ENCODE peak calls at places on chromosomes 2 and 18, in five cellular contexts. Z is HCT116, C is breast epithelium, V is fibroblast of lung, N is GM23338. D is an unnamed sample.

GRCh38 chr2:71153585-71153984 is 23.2 kb downstream of the MPHOSPH10 start:
- DNase-seq in Z (no peak), C (no peak), N (no peak), V (no peak), D (no peak)

GRCh38 chr2:201532686-201533304 is 81.3 kb downstream of the STRADB start:
- DNase-seq in Z (peak), V (peak), C (no peak), N (no peak), D (peak)

GRCh38 chr2:20071397-20072383 is 20.3 kb upstream of the LAPTM4A start:
- DNase-seq in C (no peak), V (peak), Z (no peak), N (peak), D (peak)

GRCh38 chr2:148528356-148529064 is 116.0 kb upstream of the EPC2 start:
- DNase-seq in Z (no peak), N (no peak), C (no peak), V (no peak), D (no peak)

GRCh38 chr2:67871696-67872320 is 191.0 kb downstream of the C1D start:
- DNase-seq in V (peak), N (no peak), C (no peak), Z (no peak), D (peak)

GRCh38 chr2:97645112-97645699 is 656 bp upstream of the COX5B start:
- DNase-seq in N (peak), Z (no peak), C (no peak), V (peak), D (peak)

GRCh38 chr2:69567157-69567908 is 76.2 kb downstream of the AAK1 start:
- DNase-seq in V (peak), C (no peak), N (no peak), Z (no peak), D (no peak)

GRCh38 chr18:1665064-1665463 is 760.4 kb downstream of the ADCYAP1 start:
- DNase-seq in V (no peak), C (no peak), N (no peak), Z (no peak), D (no peak)

GRCh38 chr2:186129767-186130581 is 356.1 kb upstream of the ZC3H15 start:
- DNase-seq in V (peak), N (peak), C (no peak), Z (peak), D (peak)

GRCh38 chr2:171320731-171321130 is 113.1 kb downstream of the METTL8 start:
- DNase-seq in Z (no peak), V (no peak), C (no peak), N (no peak), D (no peak)

GRCh38 chr2:4576075-4576474 is 872.7 kb downstream of the DCDC2C start:
- DNase-seq in Z (no peak), N (no peak), C (no peak), V (no peak), D (no peak)

GRCh38 chr2:85551698-85552678 is 9.3 kb downstream of the GGCX start:
- DNase-seq in V (peak), C (peak), N (peak), Z (peak), D (peak)

GRCh38 chr18:76390452-76391035 is 104.5 kb downstream of the ZNF516 start:
- DNase-seq in V (no peak), C (no peak), Z (no peak), N (no peak), D (no peak)

GRCh38 chr18:40314199-40314598 is 1640.8 kb upstream of the PIK3C3 start:
- DNase-seq in N (no peak), V (no peak), Z (no peak), C (no peak), D (no peak)

GRCh38 chr2:44268259-44268649 is 7.0 kb upstream of the SLC3A1 start:
- DNase-seq in C (no peak), V (peak), Z (no peak), N (no peak), D (peak)

GRCh38 chr2:79887747-79888374 is 375.0 kb downstream of the CTNNA2 start:
- DNase-seq in N (peak), C (no peak), V (peak), Z (peak), D (peak)

GRCh38 chr2:55137024-55137958 is 87.0 kb upstream of the RTN4 start:
- DNase-seq in Z (no peak), C (no peak), V (no peak), N (no peak), D (no peak)

GRCh38 chr2:111162718-111163331 is 42.1 kb downstream of the BCL2L11 start:
- DNase-seq in V (peak), C (no peak), Z (no peak), N (no peak), D (peak)

GRCh38 chr2:166147883-166148282 is 20.1 kb upstream of the SCN1A start:
- DNase-seq in V (no peak), C (no peak), Z (no peak), N (no peak), D (peak)

GRCh38 chr18:10453885-10454772 is at the start of gene APCDD1:
- DNase-seq in C (no peak), Z (no peak), N (peak), V (peak), D (no peak)

GRCh38 chr18:30982285-30982992 is 60.1 kb downstream of the DSC3 start:
- DNase-seq in V (no peak), C (no peak), Z (no peak), N (no peak), D (no peak)

GRCh38 chr18:36309436-36310391 is 12.2 kb downstream of the FHOD3 start:
- DNase-seq in Z (peak), V (peak), N (no peak), C (peak), D (peak)

GRCh38 chr18:55327454-55327853 is 260.5 kb downstream of the TCF4 start:
- DNase-seq in Z (no peak), N (no peak), V (no peak), C (no peak), D (no peak)

GRCh38 chr2:9809448-9810088 is 33.7 kb upstream of the TAF1B start:
- DNase-seq in Z (no peak), C (no peak), V (no peak), N (no peak), D (no peak)

GRCh38 chr2:16774980-16775963 is 109.6 kb upstream of the CYRIA start:
- DNase-seq in Z (no peak), N (peak), C (no peak), V (peak), D (peak)
- TF ChIP-seq CTCF in Z (peak), N (peak), C (no peak), V (no peak), D (no peak)

GRCh38 chr2:235668782-235669181 is 174.9 kb downstream of the AGAP1 start:
- DNase-seq in N (no peak), Z (no peak), C (no peak), V (no peak), D (no peak)

GRCh38 chr2:235669269-235669831 is 175.5 kb downstream of the AGAP1 start:
- DNase-seq in C (no peak), N (peak), V (peak), Z (peak), D (peak)

GRCh38 chr2:235672720-235673119 is 178.9 kb downstream of the AGAP1 start:
- DNase-seq in N (no peak), C (no peak), Z (no peak), V (no peak), D (no peak)

GRCh38 chr2:235669983-235670962 is 176.4 kb downstream of the AGAP1 start:
- DNase-seq in N (peak), Z (no peak), V (peak), C (peak), D (peak)

GRCh38 chr2:235670974-235671787 is 177.3 kb downstream of the AGAP1 start:
- DNase-seq in V (no peak), C (no peak), N (peak), Z (no peak), D (no peak)
- H3K4me3 ChIP-seq in V (peak), C (peak), N (peak), Z (peak), D (no peak)

GRCh38 chr2:224369028-224369632 is 32.8 kb downstream of the FAM124B start:
- DNase-seq in V (peak), N (peak), C (no peak), Z (peak), D (peak)
- TF ChIP-seq CTCF in V (peak), N (peak), C (peak), Z (peak), D (peak)

DNA sequence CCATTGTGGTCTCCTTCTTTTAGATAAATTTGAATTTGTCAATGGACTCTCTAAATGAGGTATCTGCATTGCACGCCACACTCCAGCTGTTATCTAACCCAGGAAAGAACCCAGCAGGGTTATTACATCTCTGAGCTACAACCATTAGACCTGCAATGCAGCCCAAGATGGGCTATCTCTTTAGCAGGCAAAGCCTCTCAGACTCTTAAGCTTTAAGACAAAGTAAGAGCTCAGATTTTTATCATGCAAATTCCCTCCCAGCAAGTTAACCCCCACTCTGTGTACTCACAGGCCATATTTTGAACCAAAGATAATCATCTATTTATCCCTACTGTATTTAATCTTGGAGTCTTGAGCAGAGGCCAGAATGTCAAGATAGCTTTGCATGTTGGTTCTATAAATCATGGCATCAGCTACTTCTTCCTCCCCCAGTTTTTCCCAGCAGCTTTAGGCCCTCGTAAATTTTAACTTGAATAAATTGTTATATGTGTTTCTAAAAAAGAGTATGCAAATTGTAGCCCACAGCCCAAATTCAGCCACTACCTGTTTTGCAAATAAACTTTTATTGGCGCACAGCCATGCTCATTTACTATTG is 273.7 kb upstream of the PKDCC start:
- DNase-seq in V (no peak), C (no peak), Z (no peak), N (no peak), D (no peak)
- H3K4me3 ChIP-seq in V (no peak), C (no peak), Z (no peak), N (no peak), D (no peak)

DNA sequence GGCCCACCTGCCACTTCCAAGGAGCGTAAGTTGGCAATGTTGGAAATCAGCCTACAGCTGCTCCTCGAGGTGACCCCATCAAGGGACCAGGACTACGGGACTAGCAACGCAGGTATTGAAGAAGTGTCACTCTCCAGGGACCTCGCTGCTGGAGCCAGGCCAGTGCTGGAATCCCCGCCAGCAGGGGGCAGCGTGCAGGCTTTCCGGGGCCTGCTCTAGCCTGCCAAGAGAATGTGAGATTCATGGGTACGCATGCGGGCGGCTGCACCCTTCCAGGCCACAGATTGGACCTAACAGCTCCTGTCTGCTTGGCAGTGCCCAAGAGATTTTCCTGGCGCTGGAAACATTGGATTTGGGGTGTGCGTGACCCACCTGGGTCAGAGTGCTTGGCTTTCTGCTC is 182.8 kb upstream of the RAB12 start:
- DNase-seq in C (no peak), Z (peak), V (no peak), N (peak), D (no peak)
- TF ChIP-seq CTCF in C (no peak), Z (no peak), V (peak), N (peak), D (peak)

DNA sequence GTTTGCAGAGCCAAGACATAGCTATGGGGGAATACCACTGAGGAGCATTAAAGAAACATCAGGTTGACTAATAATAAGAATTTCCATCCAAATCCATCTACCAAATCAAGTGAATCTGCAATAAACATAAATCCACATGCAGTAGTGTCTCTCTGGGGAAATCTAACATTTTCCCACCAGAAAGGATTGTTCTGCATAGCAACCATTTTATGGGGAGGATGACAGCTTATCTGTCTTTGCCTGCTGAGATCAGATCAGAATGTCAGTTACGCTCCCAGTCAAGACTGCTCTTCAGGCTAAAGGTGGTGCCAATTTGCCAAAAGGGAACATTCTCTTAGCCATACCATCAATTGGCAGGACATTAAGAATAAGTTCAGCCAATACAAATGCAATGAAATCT is 1098.9 kb upstream of the CHAC2 start:
- DNase-seq in Z (no peak), N (no peak), V (no peak), C (no peak), D (no peak)
- H3K4me3 ChIP-seq in Z (no peak), N (no peak), V (no peak), C (no peak), D (no peak)

GRCh38 chr18:80159713-80160636 is 50.9 kb downstream of the ADNP2 start:
- DNase-seq in Z (no peak), V (no peak), C (no peak), N (peak), D (peak)
- TF ChIP-seq CTCF in Z (no peak), V (peak), C (peak), N (peak), D (peak)

DNA sequence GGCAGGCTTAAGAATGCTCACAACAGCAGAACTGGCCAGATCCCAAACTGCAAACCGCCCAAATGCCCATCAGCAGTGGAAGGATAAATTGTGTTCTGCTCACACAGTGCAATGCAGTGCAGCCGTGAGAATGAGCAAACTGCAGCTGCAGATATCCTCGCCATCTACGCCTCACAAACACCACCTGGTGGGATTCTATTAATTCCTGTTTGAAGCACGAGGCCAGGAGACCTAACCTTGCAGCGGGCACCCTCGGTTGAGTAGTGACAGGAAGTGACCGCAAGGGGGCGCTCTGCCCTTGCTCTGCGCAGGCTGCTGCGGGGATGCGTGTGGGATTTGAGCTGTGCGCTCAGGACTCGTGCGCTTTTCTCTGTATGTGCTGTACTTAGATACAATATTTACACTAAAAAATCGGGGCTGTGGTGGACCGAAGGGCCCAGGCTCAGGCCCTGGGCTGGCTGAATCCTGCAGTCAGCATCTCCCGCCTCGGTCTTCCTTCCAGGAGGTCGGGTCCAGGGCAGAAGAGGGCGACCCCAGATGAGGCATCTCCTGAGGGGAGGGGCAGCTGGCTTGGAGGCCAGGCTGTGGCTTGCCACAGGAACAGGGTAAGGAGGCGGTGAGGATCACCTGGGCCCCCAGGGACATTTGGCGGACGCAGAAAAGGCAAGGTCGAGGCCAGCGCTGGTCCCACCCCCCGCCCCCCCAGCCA is 19.8 kb upstream of the PDIA6 start:
- DNase-seq in N (peak), C (peak), Z (peak), V (peak), D (peak)
- H3K4me3 ChIP-seq in N (peak), C (no peak), Z (no peak), V (no peak), D (no peak)

DNA sequence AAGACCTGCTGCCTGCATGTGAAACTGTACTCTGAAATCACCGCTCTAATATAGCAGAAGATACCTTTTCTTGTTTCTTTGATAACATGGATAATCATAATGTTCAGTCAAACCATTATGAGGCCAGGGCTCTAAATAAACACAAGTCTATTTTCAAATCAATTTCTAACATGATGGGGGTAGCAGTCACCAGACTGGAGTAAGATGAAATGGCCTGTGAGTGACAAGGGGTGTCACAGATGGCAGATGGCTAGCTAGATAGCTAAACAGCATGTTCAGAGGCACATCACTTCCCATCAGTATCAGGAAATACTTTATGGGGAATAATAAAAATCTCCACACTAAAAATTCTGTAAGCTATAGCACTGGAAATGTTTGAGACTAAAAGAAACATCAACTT is 14.0 kb downstream of the MBD2 start:
- DNase-seq in Z (no peak), V (no peak), N (no peak), C (no peak), D (no peak)
- TF ChIP-seq CTCF in Z (no peak), V (no peak), N (no peak), C (no peak), D (no peak)

GRCh38 chr2:181124499-181124898 is 144.1 kb downstream of the UBE2E3 start:
- DNase-seq in N (peak), C (no peak), V (peak), Z (no peak), D (peak)
- H3K4me3 ChIP-seq in N (no peak), C (no peak), V (no peak), Z (no peak), D (no peak)

D was measured in fibroblast of pulmonary artery.